ENCODE peak calls at places on chromosomes 3 and 15, in five cellular contexts. O is stomach, B is prostate gland, C is sigmoid colon, D is HepG2. H is an unnamed sample.

GRCh38 chr15:100031665-100032357 is 298.6 kb upstream of the LYSMD4 start:
- DNase-seq in O (no peak), C (no peak), D (no peak), B (no peak), H (no peak)

GRCh38 chr15:32851619-32852416 is 134.0 kb downstream of the GREM1 start:
- DNase-seq in C (no peak), D (no peak), B (no peak), O (no peak), H (no peak)

GRCh38 chr3:111069974-111070751 is 1.5 kb upstream of the NECTIN3 start:
- DNase-seq in B (peak; percentile 10), O (no peak), C (no peak), D (no peak), H (no peak)

GRCh38 chr3:10981961-10982360 is 10.6 kb upstream of the SLC6A1 start:
- DNase-seq in C (no peak), D (no peak), O (no peak), B (no peak), H (no peak)

GRCh38 chr15:44084728-44085127 is 110.3 kb downstream of the FRMD5 start:
- DNase-seq in C (no peak), B (no peak), O (no peak), D (no peak), H (no peak)

GRCh38 chr15:38853608-38854007 is 289.0 kb upstream of the RASGRP1 start:
- DNase-seq in O (no peak), B (no peak), C (no peak), D (no peak), H (no peak)

GRCh38 chr3:20080956-20081554 is 40.8 kb downstream of the KAT2B start:
- DNase-seq in D (peak; percentile 40), O (peak; percentile 68), C (peak; percentile 66), B (peak; percentile 84), H (peak; percentile 54)

GRCh38 chr3:58628823-58629562 is 37.6 kb downstream of the FAM3D start:
- DNase-seq in O (no peak), C (no peak), B (peak; percentile 39), D (peak; percentile 10), H (no peak)

GRCh38 chr3:186930639-186931486 is 537 bp downstream of the ST6GAL1 start:
- DNase-seq in B (peak; percentile 54), D (peak; percentile 71), O (peak; percentile 67), C (no peak), H (no peak)

GRCh38 chr3:136733317-136733833 is 18.8 kb downstream of the STAG1 start:
- DNase-seq in B (no peak), D (no peak), C (no peak), O (no peak), H (no peak)

GRCh38 chr3:133058831-133059230 is 20.6 kb downstream of the TMEM108 start:
- DNase-seq in C (no peak), O (no peak), D (no peak), B (no peak), H (no peak)

GRCh38 chr3:141021261-141021660 is 29.9 kb upstream of the SPSB4 start:
- DNase-seq in D (no peak), O (no peak), B (no peak), C (no peak), H (no peak)

GRCh38 chr15:39312984-39313383 is 267.9 kb upstream of the THBS1 start:
- DNase-seq in B (no peak), O (no peak), D (peak; percentile 77), C (no peak), H (no peak)

GRCh38 chr3:133965906-133966305 is 63.8 kb downstream of the SLCO2A1 start:
- DNase-seq in C (peak; percentile 9), O (no peak), D (no peak), B (no peak), H (no peak)

GRCh38 chr15:78280289-78281072 is 16.1 kb downstream of the DNAJA4 start:
- DNase-seq in O (no peak), B (no peak), C (no peak), D (no peak), H (no peak)

GRCh38 chr15:60945196-60945595 is 283.9 kb downstream of the RORA start:
- DNase-seq in B (peak; percentile 65), O (peak; percentile 91), D (no peak), C (peak; percentile 80), H (no peak)

GRCh38 chr3:39502838-39503145 is 35.3 kb downstream of the MOBP start:
- DNase-seq in O (no peak), C (no peak), D (no peak), B (no peak), H (no peak)

GRCh38 chr3:12350151-12350813 is 61.4 kb downstream of the PPARG start:
- DNase-seq in O (peak; percentile 57), C (peak; percentile 74), D (no peak), B (no peak), H (no peak)

GRCh38 chr3:59886790-59887189 is 837.0 kb upstream of the CFAP20DC start:
- DNase-seq in O (no peak), D (no peak), C (no peak), B (no peak), H (no peak)

GRCh38 chr3:35194666-35195065 is 444.7 kb upstream of the ARPP21 start:
- DNase-seq in O (no peak), B (no peak), D (no peak), C (no peak), H (no peak)

GRCh38 chr3:129834580-129834979 is 58.9 kb downstream of the TMCC1 start:
- DNase-seq in C (no peak), B (no peak), O (no peak), D (no peak), H (no peak)

GRCh38 chr3:136938334-136938733 is 19.4 kb upstream of the IL20RB start:
- DNase-seq in O (no peak), D (no peak), B (no peak), C (no peak), H (no peak)

GRCh38 chr3:1439395-1439794 is 346.6 kb downstream of the CNTN6 start:
- DNase-seq in D (no peak), B (no peak), C (no peak), O (peak; percentile 27), H (no peak)

GRCh38 chr3:192991351-192991750 is 73.7 kb upstream of the MB21D2 start:
- DNase-seq in B (no peak), C (no peak), O (no peak), D (no peak), H (no peak)

GRCh38 chr3:14561051-14561634 is 21.0 kb upstream of the GRIP2 start:
- DNase-seq in O (no peak), D (no peak), B (no peak), C (no peak), H (no peak)

GRCh38 chr15:34043391-34043790 is 4.4 kb upstream of the AVEN start:
- DNase-seq in B (no peak), D (no peak), C (no peak), O (no peak), H (no peak)

GRCh38 chr15:34039506-34040123 is 611 bp upstream of the AVEN start:
- DNase-seq in O (no peak), B (no peak), D (no peak), C (no peak), H (no peak)

GRCh38 chr15:34039180-34039486 is at the start of gene AVEN:
- DNase-seq in D (no peak), B (no peak), C (no peak), O (no peak), H (no peak)

GRCh38 chr15:34038023-34038403 is 991 bp downstream of the AVEN start:
- DNase-seq in B (no peak), C (no peak), O (no peak), D (no peak), H (no peak)

GRCh38 chr15:34038404-34039179 is 412 bp downstream of the AVEN start:
- DNase-seq in C (peak; percentile 88), B (peak; percentile 75), O (peak; percentile 76), D (peak; percentile 55), H (peak; percentile 33)
- TF ChIP-seq POLR2AphosphoS5 in C (peak; percentile 77), B (no peak), O (peak; percentile 55), D (peak; percentile 70), H (no peak)

DNA sequence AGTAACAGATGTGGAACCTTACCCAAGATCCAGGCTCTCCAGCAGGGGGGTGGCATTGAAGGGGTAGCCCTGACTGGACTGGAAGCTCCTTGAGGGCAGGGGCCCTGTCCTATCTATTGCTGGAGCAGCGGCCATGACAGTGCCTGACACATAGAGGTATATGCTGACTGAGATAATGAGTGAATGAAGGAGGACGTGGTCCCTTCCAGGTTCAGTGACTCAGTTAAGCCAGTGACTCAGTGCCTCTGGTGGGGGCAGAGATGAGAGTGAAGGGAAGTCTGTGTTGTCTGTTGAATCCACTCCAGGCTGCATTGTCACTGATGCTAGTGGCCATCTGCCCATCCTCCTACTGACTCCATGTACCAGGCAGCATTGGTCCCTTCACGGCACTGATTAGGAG is 13.0 kb upstream of the CTXND1 start:
- DNase-seq in C (peak; percentile 24), D (no peak), O (no peak), B (no peak), H (no peak)
- TF ChIP-seq POLR2A in C (no peak), D (no peak), O (no peak), B (no peak), H (no peak)

GRCh38 chr3:52399593-52399992 is 45.3 kb downstream of the SEMA3G start:
- DNase-seq in O (no peak), B (no peak), D (no peak), C (no peak), H (no peak)
- TF ChIP-seq POLR2AphosphoS5 in O (no peak), B (no peak), D (no peak), C (no peak), H (no peak)

DNA sequence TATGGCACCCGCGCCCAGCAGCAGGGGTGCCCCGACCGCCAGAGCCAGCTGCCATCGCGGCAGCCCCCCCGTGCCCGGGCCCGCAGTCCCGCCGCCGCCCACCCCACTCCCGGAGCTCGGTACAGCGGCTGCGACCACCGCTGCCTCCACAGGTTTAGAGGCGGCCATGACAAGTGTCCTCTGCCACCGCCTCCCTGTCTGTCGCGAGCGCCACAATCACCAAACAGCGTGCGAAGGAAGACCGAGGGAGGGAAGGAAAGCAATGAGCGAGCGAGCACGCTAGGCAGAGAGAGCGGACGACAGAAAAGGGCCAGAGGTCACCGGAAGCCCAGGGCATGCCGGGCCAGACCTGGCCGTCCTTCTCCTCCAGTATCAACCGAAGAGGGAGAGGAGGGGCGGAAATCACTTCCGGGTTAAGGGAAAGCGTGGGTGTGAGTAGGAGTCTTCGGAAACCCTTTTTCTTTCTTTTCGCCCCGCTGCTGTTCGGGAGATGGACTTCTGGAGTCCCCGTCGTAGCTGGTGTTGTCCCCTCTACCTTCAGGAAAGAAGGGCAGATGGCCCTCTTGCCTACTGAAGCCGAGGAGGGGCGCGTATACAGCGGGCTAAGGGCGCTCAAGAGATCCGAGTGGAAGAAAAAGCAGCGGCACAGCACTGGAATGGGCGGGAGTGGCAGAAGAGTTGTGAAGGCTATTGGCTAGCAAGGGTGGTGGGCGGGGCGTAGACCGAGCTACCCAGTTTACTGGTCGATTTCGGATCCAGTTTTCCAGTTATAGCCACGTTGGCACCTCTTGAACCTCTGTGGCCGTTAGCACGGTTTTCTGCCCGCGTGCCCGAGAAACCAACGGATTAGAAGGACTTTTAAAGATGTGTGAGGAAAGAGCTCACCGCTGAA is at the start of the genes LNP1 and TOMM70:
- DNase-seq in O (peak; percentile 98), B (peak; percentile 97), C (peak; percentile 98), D (peak; percentile 96), H (peak; percentile 97)
- TF ChIP-seq POLR2A in O (no peak), B (no peak), C (peak; percentile 72), D (peak; percentile 89), H (no peak)